ENCODE peak calls at places on chromosome 14, in nine cellular contexts. W is fibroblast of mammary gland; B is fibroblast of lung; X is left cardiac atrium; C is NCI-H460; A is activated naive CD4-positive, alpha-beta T cell treated with anti-CD3 and anti-CD28 coated beads, Interleukin-2, amount 10 ng/mL, durations not matched to agents 7 days and 5 days; T is astrocyte; K is naive thymus-derived CD8-positive, alpha-beta T cell; V is HFFc6. J is an unnamed sample.

GRCh38 chr14:101819251-101819990 is 57.9 kb downstream of the PPP2R5C start:
- DNase-seq in A (peak), X (no peak), T (no peak), K (peak), W (no peak), B (no peak), V (no peak), C (no peak), J (no peak)

GRCh38 chr14:61965030-61965745 is 203.0 kb downstream of the SNAPC1 start:
- DNase-seq in A (no peak), K (no peak), V (peak), X (no peak), B (peak), T (peak), W (peak), C (no peak), J (no peak)

GRCh38 chr14:34722723-34723545 is 8.5 kb upstream of the CFL2 start:
- DNase-seq in W (peak), B (peak), X (no peak), A (peak), V (peak), K (peak), T (no peak), C (peak), J (no peak)

GRCh38 chr14:69480136-69480535 is 4.4 kb upstream of the PLEKHD1 start:
- DNase-seq in X (no peak), V (no peak), C (no peak), K (no peak), W (no peak), T (no peak), B (no peak), A (no peak), J (no peak)

GRCh38 chr14:104442611-104443390 is 136.8 kb upstream of the C14orf180 start:
- DNase-seq in W (no peak), K (no peak), C (no peak), V (no peak), T (no peak), B (no peak), A (peak), X (no peak), J (no peak)

GRCh38 chr14:59869381-59870255 is 958 bp downstream of the RTN1 start:
- DNase-seq in X (no peak), B (no peak), K (no peak), T (no peak), A (no peak), V (no peak), C (no peak), W (no peak), J (peak)

GRCh38 chr14:65303902-65304222 is 108.7 kb upstream of the FUT8 start:
- DNase-seq in C (no peak), V (no peak), W (no peak), K (no peak), T (peak), B (no peak), X (no peak), A (no peak), J (no peak)

GRCh38 chr14:64407329-64407728 is 19.2 kb downstream of the MTHFD1 start:
- DNase-seq in W (no peak), C (no peak), X (no peak), V (no peak), B (no peak), T (no peak), A (no peak), K (no peak), J (no peak)

GRCh38 chr14:30002859-30003258 is 75.2 kb upstream of the PRKD1 start:
- DNase-seq in C (no peak), T (no peak), W (no peak), A (no peak), K (no peak), B (no peak), X (no peak), V (no peak), J (no peak)

GRCh38 chr14:95537298-95538089 is 2.6 kb downstream of the GLRX5 start:
- DNase-seq in X (no peak), K (no peak), A (no peak), W (no peak), V (no peak), T (no peak), C (no peak), B (no peak), J (no peak)

GRCh38 chr14:97178781-97179180 is 381.6 kb downstream of the VRK1 start:
- DNase-seq in K (no peak), T (peak), C (no peak), B (peak), X (no peak), V (no peak), W (peak), A (no peak), J (no peak)

GRCh38 chr14:50308363-50308762 is 3.7 kb downstream of the L2HGDH start:
- DNase-seq in K (no peak), C (no peak), X (no peak), A (no peak), V (no peak), W (no peak), T (no peak), B (peak), J (no peak)

GRCh38 chr14:39673141-39674133 is 241.2 kb upstream of the FBXO33 start:
- DNase-seq in V (no peak), A (no peak), X (no peak), K (no peak), T (peak), B (peak), W (peak), C (no peak), J (no peak)

GRCh38 chr14:69002069-69002468 is 23.0 kb upstream of the ACTN1 start:
- DNase-seq in A (no peak), V (no peak), B (no peak), T (no peak), X (peak), W (peak), K (no peak), C (no peak), J (peak)

GRCh38 chr14:97217094-97217885 is 420.1 kb downstream of the VRK1 start:
- DNase-seq in X (no peak), T (no peak), W (no peak), A (no peak), C (no peak), V (no peak), K (no peak), B (no peak), J (no peak)

GRCh38 chr14:104436741-104437701 is 142.5 kb upstream of the C14orf180 start:
- DNase-seq in B (no peak), V (no peak), A (no peak), W (no peak), X (peak), C (no peak), K (no peak), T (no peak), J (peak)

GRCh38 chr14:77848031-77848430 is 48.1 kb downstream of the ADCK1 start:
- DNase-seq in B (peak), X (no peak), W (peak), V (no peak), C (no peak), K (no peak), A (no peak), T (no peak), J (no peak)

GRCh38 chr14:58455593-58456265 is 28.2 kb downstream of the KIAA0586 start:
- DNase-seq in V (peak), W (no peak), X (no peak), A (no peak), B (peak), T (peak), K (no peak), C (peak), J (no peak)

GRCh38 chr14:76958975-76959710 is 69.4 kb downstream of the IRF2BPL start:
- DNase-seq in W (peak), V (peak), C (no peak), B (peak), A (no peak), X (peak), T (peak), K (no peak), J (peak)

GRCh38 chr14:26917086-26917485 is 319.3 kb upstream of the NOVA1 start:
- DNase-seq in B (peak), X (no peak), A (no peak), K (no peak), V (no peak), T (peak), W (peak), C (peak), J (no peak)

GRCh38 chr14:94173885-94174621 is at the start of gene PPP4R4:
- DNase-seq in V (peak), T (peak), W (peak), B (peak), X (peak), A (peak), C (peak), K (peak), J (peak)

GRCh38 chr14:32980178-32980886 is 41.7 kb downstream of the NPAS3 start:
- DNase-seq in X (no peak), W (no peak), A (no peak), K (no peak), C (no peak), T (no peak), B (no peak), V (no peak), J (no peak)

GRCh38 chr14:96270565-96271420 is 14.8 kb downstream of the BDKRB1 start:
- DNase-seq in C (no peak), W (peak), B (peak), A (no peak), T (peak), K (no peak), V (no peak), X (no peak), J (no peak)

GRCh38 chr14:59294662-59294992 is 106.2 kb downstream of the DAAM1 start:
- DNase-seq in T (peak), X (no peak), K (no peak), W (peak), C (no peak), B (peak), A (no peak), V (no peak), J (no peak)